ENCODE peak calls at places on chromosomes 2 and 18, in four cellular contexts. L is upper lobe of left lung, E is neuronal stem cell, K is heart right ventricle. J is an unnamed sample.

GRCh38 chr2:62292190-62292589 is 96.3 kb downstream of the B3GNT2 start:
- DNase-seq in K (no peak), L (no peak), E (no peak), J (no peak)

GRCh38 chr2:229653551-229653950 is 60.8 kb downstream of the DNER start:
- DNase-seq in E (no peak), L (no peak), K (no peak), J (no peak)

GRCh38 chr18:50817898-50818250 is 1.9 kb downstream of the MRO start:
- DNase-seq in L (no peak), E (no peak), K (no peak), J (no peak)

GRCh38 chr18:910247-910646 is 5.6 kb downstream of the ADCYAP1 start:
- DNase-seq in L (no peak), E (no peak), K (no peak), J (no peak)

GRCh38 chr18:21191596-21192307 is 50.3 kb upstream of the GREB1L start:
- DNase-seq in L (no peak), E (no peak), K (peak), J (no peak)

GRCh38 chr2:114049826-114050225 is 159.9 kb downstream of the ACTR3 start:
- DNase-seq in L (no peak), K (no peak), E (no peak), J (no peak)

GRCh38 chr2:7692657-7693161 is 775.5 kb downstream of the RNF144A start:
- DNase-seq in L (no peak), E (no peak), K (peak), J (no peak)

GRCh38 chr2:75787532-75788132 is 76.9 kb upstream of the GCFC2 start:
- DNase-seq in L (no peak), E (peak), K (no peak), J (peak)

GRCh38 chr2:237196866-237197618 is 111.4 kb downstream of the COPS8 start:
- DNase-seq in K (no peak), E (no peak), L (no peak), J (no peak)

GRCh38 chr18:45839415-45840395 is 14.2 kb downstream of the SIGLEC15 start:
- DNase-seq in E (no peak), L (no peak), K (no peak), J (peak)

GRCh38 chr18:34787931-34788532 is 77.9 kb downstream of the DTNA start:
- DNase-seq in E (peak), K (no peak), L (no peak), J (peak)

GRCh38 chr18:26133652-26134051 is at the start of gene PSMA8:
- DNase-seq in K (peak), L (peak), E (no peak), J (peak)

GRCh38 chr2:151638188-151638933 is 95.9 kb downstream of the NEB start:
- DNase-seq in K (no peak), E (no peak), L (no peak), J (peak)

GRCh38 chr18:4203525-4203924 is 251.6 kb downstream of the DLGAP1 start:
- DNase-seq in L (no peak), E (no peak), K (no peak), J (no peak)

GRCh38 chr2:234911271-234911670 is 40.5 kb upstream of the SH3BP4 start:
- DNase-seq in K (no peak), E (no peak), L (no peak), J (no peak)

GRCh38 chr2:96788393-96789244 is 27.4 kb upstream of the CNNM3 start:
- DNase-seq in E (no peak), K (peak), L (no peak), J (no peak)

GRCh38 chr2:231050018-231050901 is 6.4 kb upstream of the PSMD1 start:
- DNase-seq in E (no peak), K (no peak), L (no peak), J (no peak)

GRCh38 chr18:45997689-45998088 is 30.6 kb upstream of the EPG5 start:
- DNase-seq in E (no peak), K (no peak), L (no peak), J (peak)

GRCh38 chr2:28343184-28343942 is 49.3 kb upstream of the FOSL2 start:
- DNase-seq in L (no peak), K (no peak), E (no peak), J (no peak)

GRCh38 chr2:207241198-207241597 is 75.5 kb upstream of the KLF7 start:
- DNase-seq in K (no peak), E (no peak), L (no peak), J (no peak)

GRCh38 chr2:108621689-108622681 is 87.7 kb downstream of the LIMS1 start:
- DNase-seq in L (no peak), E (no peak), K (no peak), J (no peak)

GRCh38 chr18:54742654-54743053 is 85.6 kb upstream of the RAB27B start:
- DNase-seq in K (no peak), E (no peak), L (no peak), J (no peak)

GRCh38 chr2:85199692-85200091 is 66.5 kb downstream of the TCF7L1 start:
- DNase-seq in E (no peak), L (no peak), K (no peak), J (no peak)

GRCh38 chr2:240877460-240878340 is 9.1 kb downstream of the AGXT start:
- DNase-seq in K (peak), E (no peak), L (peak), J (no peak)

GRCh38 chr2:224261316-224261715 is 140.6 kb downstream of the FAM124B start:
- DNase-seq in L (no peak), K (no peak), E (no peak), J (no peak)

GRCh38 chr2:135898234-135898786 is 22.1 kb upstream of the MCM6 start:
- DNase-seq in L (no peak), K (no peak), E (no peak), J (no peak)

GRCh38 chr2:135903650-135904049 is 27.4 kb upstream of the MCM6 start:
- DNase-seq in E (no peak), L (no peak), K (no peak), J (no peak)

GRCh38 chr2:135904590-135904989 is 28.3 kb upstream of the MCM6 start:
- DNase-seq in L (no peak), E (no peak), K (no peak), J (no peak)

DNA sequence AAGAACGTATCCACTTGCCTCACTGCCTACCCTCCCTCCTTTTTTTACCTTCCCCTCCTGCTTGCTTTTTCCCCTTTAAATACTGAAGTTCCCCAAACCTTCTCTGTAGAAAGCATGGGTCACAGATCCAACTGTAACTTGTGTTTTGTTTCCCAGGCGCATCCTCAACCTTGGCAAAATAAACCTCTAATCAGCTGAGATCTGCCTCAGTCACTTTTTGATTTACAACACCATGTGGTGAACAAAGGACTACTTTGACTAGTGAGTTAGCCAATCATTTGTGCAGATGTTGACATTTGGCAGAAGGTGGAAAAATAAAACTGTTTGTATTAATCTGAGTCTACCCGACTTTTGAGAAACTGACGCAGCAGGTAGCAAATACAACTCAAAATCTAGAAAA is 23.3 kb upstream of the MCM6 start:
- DNase-seq in K (no peak), E (no peak), L (no peak), J (no peak)
- H3K27ac ChIP-seq in K (no peak), E (no peak), L (no peak), J (no peak)

GRCh38 chr18:58580078-58580477 is 48.8 kb downstream of the ALPK2 start:
- DNase-seq in L (no peak), K (no peak), E (no peak), J (no peak)

GRCh38 chr18:58579561-58580047 is 49.3 kb downstream of the ALPK2 start:
- DNase-seq in E (no peak), L (no peak), K (no peak), J (no peak)

GRCh38 chr18:58578835-58579560 is 49.9 kb downstream of the ALPK2 start:
- DNase-seq in K (no peak), L (no peak), E (no peak), J (no peak)

GRCh38 chr18:58581265-58581664 is 47.6 kb downstream of the ALPK2 start:
- DNase-seq in L (no peak), K (no peak), E (no peak), J (no peak)

DNA sequence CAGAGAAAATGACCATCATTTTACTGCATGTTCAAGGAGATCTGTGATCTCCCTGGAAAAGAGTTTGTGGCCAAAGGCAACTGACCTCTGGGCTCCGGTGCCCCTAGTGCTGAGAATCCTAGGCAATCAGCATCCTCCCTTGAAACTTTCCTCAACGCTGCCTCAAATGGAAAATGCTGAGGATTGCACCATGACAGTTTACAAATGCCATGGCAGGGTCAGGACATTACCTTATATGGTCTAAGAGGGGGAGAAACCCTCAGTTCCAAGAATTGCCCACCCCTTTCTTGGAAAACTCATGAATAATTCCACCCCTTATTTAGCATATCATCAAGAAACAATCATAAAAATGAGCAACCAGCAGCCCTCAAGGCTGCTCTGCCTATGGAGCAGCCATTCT is 48.3 kb downstream of the ALPK2 start:
- DNase-seq in K (no peak), L (no peak), E (no peak), J (no peak)
- H3K27ac ChIP-seq in K (peak), L (no peak), E (no peak), J (no peak)

GRCh38 chr2:219252570-219252899 is 508 bp upstream of the TUBA4B start:
- DNase-seq in K (no peak), E (no peak), L (no peak), J (no peak)
- H3K27ac ChIP-seq in K (peak), E (no peak), L (peak), J (peak)

GRCh38 chr2:43107679-43108078 is 118.7 kb downstream of the ZFP36L2 start:
- DNase-seq in L (no peak), K (no peak), E (no peak), J (no peak)

GRCh38 chr2:43105586-43106562 is 120.5 kb downstream of the ZFP36L2 start:
- DNase-seq in L (no peak), K (peak), E (no peak), J (no peak)

GRCh38 chr2:43104763-43105162 is 121.6 kb downstream of the ZFP36L2 start:
- DNase-seq in E (no peak), K (no peak), L (no peak), J (no peak)

GRCh38 chr2:43109261-43109743 is 117.1 kb downstream of the ZFP36L2 start:
- DNase-seq in K (no peak), E (no peak), L (no peak), J (no peak)

DNA sequence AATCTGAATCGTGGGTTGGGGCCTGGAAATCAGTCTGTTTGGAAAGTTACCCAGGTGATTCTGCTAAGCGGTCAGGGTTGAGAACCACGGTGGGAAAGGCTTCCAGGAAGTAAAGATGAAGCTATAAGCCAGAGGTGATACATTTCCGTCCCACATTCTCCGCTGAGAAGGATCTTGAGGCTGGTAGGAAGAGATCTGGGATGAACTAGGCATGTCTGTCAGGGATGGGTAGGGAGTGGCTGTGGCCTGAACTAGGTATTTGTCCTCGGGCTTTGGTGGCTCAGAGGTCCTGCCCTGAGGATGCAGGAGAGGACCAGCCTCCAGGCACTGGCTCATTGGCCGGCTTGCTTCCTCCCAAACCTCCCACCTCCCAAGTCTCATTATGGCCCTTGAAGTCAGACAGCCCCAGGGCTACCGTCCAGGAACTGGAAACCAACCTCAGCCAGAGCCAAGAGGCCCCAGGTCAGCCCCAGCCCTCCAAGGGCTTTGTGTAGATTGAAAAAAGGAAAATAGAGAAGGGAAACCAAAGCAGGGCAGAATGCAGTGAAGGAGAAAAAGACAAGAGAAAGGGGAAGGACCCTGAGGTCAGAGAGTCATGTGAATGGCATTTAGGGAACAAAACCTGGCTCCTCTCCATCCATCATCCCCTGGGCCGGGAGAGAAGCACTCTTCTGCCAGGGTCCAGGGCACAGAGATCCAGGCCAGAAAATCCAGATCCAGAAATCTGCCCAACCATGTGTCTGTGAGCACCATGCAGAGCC is 119.5 kb downstream of the ZFP36L2 start:
- DNase-seq in L (no peak), E (peak), K (no peak), J (no peak)
- H3K27ac ChIP-seq in L (peak), E (peak), K (peak), J (no peak)

DNA sequence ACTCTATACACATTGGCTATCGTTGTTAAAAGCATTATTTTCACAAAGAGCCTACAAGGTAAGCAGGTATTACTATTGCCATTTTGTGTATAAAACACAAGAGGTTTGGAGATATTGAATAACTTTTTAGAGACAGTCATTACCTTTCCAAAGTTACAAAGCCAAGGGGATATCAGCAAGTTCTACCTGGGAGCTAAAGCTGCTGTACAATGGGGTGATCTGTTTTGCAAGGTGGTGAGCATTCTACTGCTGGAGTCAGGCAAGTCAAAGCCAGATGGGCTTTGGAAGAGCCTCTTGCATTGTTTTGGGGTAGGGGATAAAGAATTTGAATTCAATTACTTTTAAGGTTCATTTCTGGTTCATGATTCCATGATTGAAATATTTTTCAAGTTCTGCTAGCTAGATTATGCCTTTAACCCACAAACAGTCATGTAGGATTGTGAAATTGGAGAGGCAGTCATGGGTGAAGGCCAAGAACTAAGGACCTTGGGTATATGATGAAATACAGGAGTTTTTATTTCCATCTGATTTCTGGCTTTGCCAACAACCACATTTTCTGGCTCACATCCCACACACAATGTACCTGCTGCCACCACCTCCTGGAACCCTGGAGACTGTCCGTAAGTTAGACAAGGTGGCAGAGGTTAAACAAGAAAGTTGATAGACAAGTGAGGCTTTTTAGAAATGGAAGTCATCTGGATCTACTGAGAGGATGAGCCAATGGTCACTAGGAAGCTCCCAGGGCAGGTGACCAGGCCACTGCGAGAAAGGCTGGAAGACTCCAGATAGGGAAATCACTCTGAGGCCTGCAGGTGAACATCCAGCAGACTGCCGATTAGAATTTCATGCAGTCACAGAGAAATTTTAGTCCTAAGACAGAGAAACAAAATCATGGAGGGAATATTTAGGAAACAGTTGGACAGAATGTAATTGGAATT is 402.1 kb downstream of the ALK start:
- DNase-seq in K (no peak), L (no peak), E (no peak), J (no peak)
- H3K27ac ChIP-seq in K (no peak), L (no peak), E (no peak), J (no peak)

GRCh38 chr18:79067611-79068010 is 1.6 kb upstream of the ATP9B start:
- DNase-seq in K (no peak), E (no peak), L (no peak), J (no peak)

GRCh38 chr18:79070486-79070885 is 1.3 kb downstream of the ATP9B start:
- DNase-seq in L (no peak), K (no peak), E (no peak), J (no peak)

GRCh38 chr18:79068946-79069791 is at the start of gene ATP9B:
- DNase-seq in E (peak), K (peak), L (peak), J (peak)

GRCh38 chr18:79069792-79070151 is 578 bp downstream of the ATP9B start:
- DNase-seq in K (no peak), L (no peak), E (no peak), J (no peak)

DNA sequence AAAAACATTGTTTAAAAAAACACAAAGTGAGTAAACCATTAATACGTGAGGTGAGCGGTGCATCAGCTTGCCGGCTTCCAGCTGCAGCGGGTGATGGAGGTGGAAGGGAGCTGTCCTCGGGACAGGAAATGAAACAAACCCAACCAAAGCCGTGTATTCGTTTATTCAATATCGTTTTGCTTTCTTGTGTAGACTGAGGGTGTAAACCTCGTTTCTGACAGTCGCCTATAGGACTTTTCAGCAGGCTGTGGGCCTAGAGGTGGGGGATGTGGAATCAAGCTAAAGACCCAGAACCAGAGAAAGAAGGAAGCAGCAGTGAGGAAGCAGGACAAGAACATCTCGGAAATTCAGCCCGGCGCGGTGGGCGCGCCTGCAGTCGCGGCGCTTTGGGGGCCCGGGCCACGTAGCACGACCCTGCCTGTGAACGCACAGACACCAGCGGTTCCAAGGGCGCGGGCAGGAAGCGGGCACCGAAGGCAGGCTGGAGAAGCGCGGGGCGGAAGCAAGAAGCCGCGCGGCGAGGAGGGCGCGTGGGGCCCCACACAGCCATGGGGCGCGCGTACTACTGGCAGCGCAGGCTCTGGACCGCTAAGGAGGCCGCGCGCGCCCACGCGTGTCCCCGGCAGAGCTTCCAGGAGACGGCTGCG is 772 bp upstream of the ATP9B start:
- DNase-seq in E (no peak), K (no peak), L (no peak), J (no peak)
- H3K27ac ChIP-seq in E (no peak), K (peak), L (peak), J (peak)

DNA sequence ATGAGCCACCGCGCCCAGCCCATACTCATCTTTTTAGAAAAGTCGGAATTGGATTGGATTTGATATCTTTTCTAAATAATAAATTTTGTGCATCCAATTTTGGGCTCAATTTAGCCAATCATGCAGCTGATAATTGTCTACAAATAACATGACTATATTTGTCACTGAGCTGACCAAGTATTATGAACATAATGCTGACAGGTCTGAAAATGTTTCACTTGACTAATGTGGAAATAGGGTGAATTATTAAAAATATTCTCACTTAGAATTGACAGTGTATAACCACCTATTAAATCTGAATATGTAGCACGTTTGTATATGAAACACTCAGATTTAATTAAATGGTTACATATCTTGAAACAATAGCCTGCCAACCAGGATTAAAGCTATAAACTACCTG is 657.2 kb upstream of the FSHR start:
- DNase-seq in L (no peak), K (no peak), E (no peak), J (no peak)
- H3K27ac ChIP-seq in L (no peak), K (no peak), E (no peak), J (no peak)

J was measured in naive thymus-derived CD4-positive, alpha-beta T cell.